ENCODE peak calls at places on chromosomes 1 and 21, in six cellular contexts. One of them, this sample, is unnamed. For H3K27me3, the result is how much of the 10 kb centered on the place peaks cover.

GRCh38 chr1:236608930-236609726 is 4.8 kb upstream of the HEATR1 start:
- DNase-seq in mesendoderm: peak
- DNase-seq in CD4-positive, alpha-beta T cell: no peak
- DNase-seq in mesenchymal stem cell: peak
- DNase-seq in MG63: peak
- DNase-seq in GM23248: peak
- DNase-seq in this sample: no peak

GRCh38 chr1:191671236-191671635 is 487.0 kb upstream of the RGS18 start:
- DNase-seq in MG63: no peak
- DNase-seq in GM23248: no peak
- DNase-seq in mesenchymal stem cell: peak
- DNase-seq in mesendoderm: no peak
- DNase-seq in CD4-positive, alpha-beta T cell: no peak
- DNase-seq in this sample: no peak

GRCh38 chr1:25867210-25867991 is 8.1 kb downstream of the PAQR7 start:
- DNase-seq in CD4-positive, alpha-beta T cell: no peak
- DNase-seq in MG63: no peak
- DNase-seq in mesendoderm: no peak
- DNase-seq in mesenchymal stem cell: no peak
- DNase-seq in GM23248: no peak
- DNase-seq in this sample: no peak

GRCh38 chr1:198856601-198857000 is 217.8 kb downstream of the PTPRC start:
- DNase-seq in GM23248: no peak
- DNase-seq in mesenchymal stem cell: peak
- DNase-seq in mesendoderm: peak
- DNase-seq in MG63: no peak
- DNase-seq in CD4-positive, alpha-beta T cell: no peak
- DNase-seq in this sample: no peak

GRCh38 chr1:229411434-229412055 is 22.3 kb downstream of the ACTA1 start:
- DNase-seq in CD4-positive, alpha-beta T cell: no peak
- DNase-seq in mesenchymal stem cell: no peak
- DNase-seq in GM23248: no peak
- DNase-seq in mesendoderm: no peak
- DNase-seq in MG63: no peak
- DNase-seq in this sample: no peak

GRCh38 chr1:100036718-100037664 is 67.2 kb downstream of the SLC35A3 start:
- DNase-seq in MG63: peak
- DNase-seq in mesenchymal stem cell: peak
- DNase-seq in GM23248: peak
- DNase-seq in CD4-positive, alpha-beta T cell: no peak
- DNase-seq in mesendoderm: peak
- DNase-seq in this sample: no peak

GRCh38 chr1:102970496-102971078 is 137.7 kb downstream of the COL11A1 start:
- DNase-seq in mesenchymal stem cell: peak
- DNase-seq in mesendoderm: peak
- DNase-seq in GM23248: peak
- DNase-seq in CD4-positive, alpha-beta T cell: no peak
- DNase-seq in MG63: no peak
- DNase-seq in this sample: no peak

GRCh38 chr1:200889571-200889970 is 5.1 kb upstream of the INAVA start:
- DNase-seq in mesenchymal stem cell: no peak
- DNase-seq in mesendoderm: no peak
- DNase-seq in GM23248: no peak
- DNase-seq in MG63: no peak
- DNase-seq in CD4-positive, alpha-beta T cell: no peak
- DNase-seq in this sample: no peak

GRCh38 chr1:31793086-31793485 is 22.7 kb downstream of the SPOCD1 start:
- DNase-seq in mesendoderm: no peak
- DNase-seq in mesenchymal stem cell: no peak
- DNase-seq in GM23248: no peak
- DNase-seq in MG63: no peak
- DNase-seq in CD4-positive, alpha-beta T cell: no peak
- DNase-seq in this sample: no peak

GRCh38 chr1:26126321-26127084 is 14.9 kb downstream of the PDIK1L start:
- DNase-seq in mesendoderm: peak
- DNase-seq in mesenchymal stem cell: peak
- DNase-seq in MG63: no peak
- DNase-seq in GM23248: no peak
- DNase-seq in CD4-positive, alpha-beta T cell: peak
- DNase-seq in this sample: no peak

GRCh38 chr1:234683856-234684632 is 74.1 kb upstream of the IRF2BP2 start:
- DNase-seq in GM23248: peak
- DNase-seq in MG63: peak
- DNase-seq in mesendoderm: peak
- DNase-seq in CD4-positive, alpha-beta T cell: no peak
- DNase-seq in mesenchymal stem cell: peak
- DNase-seq in this sample: peak

GRCh38 chr1:243253211-243253926 is 1.7 kb downstream of the CEP170 start:
- DNase-seq in mesendoderm: no peak
- DNase-seq in MG63: no peak
- DNase-seq in mesenchymal stem cell: no peak
- DNase-seq in CD4-positive, alpha-beta T cell: no peak
- DNase-seq in GM23248: peak
- DNase-seq in this sample: no peak

GRCh38 chr1:212606734-212607205 is 1.8 kb upstream of the ATF3 start:
- DNase-seq in CD4-positive, alpha-beta T cell: peak
- DNase-seq in GM23248: peak
- DNase-seq in MG63: no peak
- DNase-seq in mesendoderm: no peak
- DNase-seq in mesenchymal stem cell: peak
- DNase-seq in this sample: no peak

GRCh38 chr1:185050823-185051451 is 5.6 kb downstream of the RNF2 start:
- DNase-seq in mesendoderm: no peak
- DNase-seq in GM23248: no peak
- DNase-seq in MG63: no peak
- DNase-seq in CD4-positive, alpha-beta T cell: no peak
- DNase-seq in mesenchymal stem cell: no peak
- DNase-seq in this sample: no peak

GRCh38 chr1:29124366-29125236 is 898 bp upstream of the TMEM200B start:
- DNase-seq in GM23248: peak
- DNase-seq in mesendoderm: peak
- DNase-seq in CD4-positive, alpha-beta T cell: peak
- DNase-seq in mesenchymal stem cell: peak
- DNase-seq in MG63: peak
- DNase-seq in this sample: no peak

GRCh38 chr1:54342764-54343687 is 63.2 kb downstream of the SSBP3 start:
- DNase-seq in MG63: no peak
- DNase-seq in CD4-positive, alpha-beta T cell: no peak
- DNase-seq in GM23248: no peak
- DNase-seq in mesenchymal stem cell: no peak
- DNase-seq in mesendoderm: no peak
- DNase-seq in this sample: no peak

GRCh38 chr1:231387770-231388669 is 34.1 kb downstream of the EGLN1 start:
- DNase-seq in MG63: no peak
- DNase-seq in GM23248: peak
- DNase-seq in CD4-positive, alpha-beta T cell: no peak
- DNase-seq in mesenchymal stem cell: peak
- DNase-seq in mesendoderm: no peak
- DNase-seq in this sample: no peak

GRCh38 chr1:205488074-205488723 is 16.3 kb upstream of the CDK18 start:
- DNase-seq in mesendoderm: peak
- DNase-seq in mesenchymal stem cell: peak
- DNase-seq in MG63: peak
- DNase-seq in GM23248: peak
- DNase-seq in CD4-positive, alpha-beta T cell: peak
- DNase-seq in this sample: no peak

GRCh38 chr1:32988665-32989064 is 24.1 kb upstream of the RNF19B start:
- DNase-seq in MG63: peak
- DNase-seq in CD4-positive, alpha-beta T cell: no peak
- DNase-seq in GM23248: peak
- DNase-seq in mesendoderm: no peak
- DNase-seq in mesenchymal stem cell: peak
- DNase-seq in this sample: peak

GRCh38 chr1:54845772-54846171 is 41.2 kb downstream of the DHCR24 start:
- DNase-seq in mesenchymal stem cell: no peak
- DNase-seq in CD4-positive, alpha-beta T cell: no peak
- DNase-seq in GM23248: no peak
- DNase-seq in mesendoderm: no peak
- DNase-seq in MG63: no peak
- DNase-seq in this sample: no peak

GRCh38 chr21:37557261-37557950 is 190.8 kb downstream of the DYRK1A start:
- DNase-seq in mesendoderm: peak
- DNase-seq in CD4-positive, alpha-beta T cell: no peak
- DNase-seq in MG63: no peak
- DNase-seq in GM23248: no peak
- DNase-seq in mesenchymal stem cell: no peak
- DNase-seq in this sample: no peak

GRCh38 chr21:44528634-44528995 is 11.4 kb downstream of the KRTAP10-1 start:
- DNase-seq in mesendoderm: no peak
- DNase-seq in MG63: no peak
- DNase-seq in mesenchymal stem cell: no peak
- DNase-seq in GM23248: no peak
- DNase-seq in CD4-positive, alpha-beta T cell: no peak
- DNase-seq in this sample: no peak

GRCh38 chr1:156086256-156086662 is 4.0 kb upstream of the MEX3A start:
- DNase-seq in CD4-positive, alpha-beta T cell: no peak
- DNase-seq in MG63: no peak
- DNase-seq in mesendoderm: no peak
- DNase-seq in GM23248: no peak
- DNase-seq in mesenchymal stem cell: peak
- DNase-seq in this sample: no peak

GRCh38 chr21:41851090-41851790 is 27.9 kb downstream of the PRDM15 start:
- DNase-seq in mesenchymal stem cell: no peak
- DNase-seq in MG63: no peak
- DNase-seq in mesendoderm: no peak
- DNase-seq in GM23248: no peak
- DNase-seq in CD4-positive, alpha-beta T cell: no peak
- DNase-seq in this sample: no peak

GRCh38 chr1:165353731-165354671 is 2.5 kb downstream of the LMX1A start:
- DNase-seq in mesenchymal stem cell: no peak
- DNase-seq in CD4-positive, alpha-beta T cell: no peak
- DNase-seq in MG63: no peak
- DNase-seq in mesendoderm: peak
- DNase-seq in GM23248: no peak
- DNase-seq in this sample: no peak
- H3K27me3 ChIP-seq in mesenchymal stem cell: under half
- H3K27me3 ChIP-seq in CD4-positive, alpha-beta T cell: half or more
- H3K27me3 ChIP-seq in MG63: under half
- H3K27me3 ChIP-seq in mesendoderm: half or more
- H3K27me3 ChIP-seq in GM23248: half or more
- H3K27me3 ChIP-seq in this sample: under half

GRCh38 chr1:241822846-241823245 is 25.2 kb upstream of the EXO1 start:
- DNase-seq in mesenchymal stem cell: no peak
- DNase-seq in MG63: no peak
- DNase-seq in CD4-positive, alpha-beta T cell: no peak
- DNase-seq in GM23248: peak
- DNase-seq in mesendoderm: no peak
- DNase-seq in this sample: no peak

GRCh38 chr1:241827308-241827707 is 20.7 kb upstream of the EXO1 start:
- DNase-seq in GM23248: no peak
- DNase-seq in MG63: no peak
- DNase-seq in mesendoderm: no peak
- DNase-seq in CD4-positive, alpha-beta T cell: no peak
- DNase-seq in mesenchymal stem cell: no peak
- DNase-seq in this sample: no peak

GRCh38 chr1:241821363-241821762 is 26.6 kb upstream of the EXO1 start:
- DNase-seq in MG63: no peak
- DNase-seq in mesenchymal stem cell: peak
- DNase-seq in mesendoderm: no peak
- DNase-seq in GM23248: peak
- DNase-seq in CD4-positive, alpha-beta T cell: no peak
- DNase-seq in this sample: peak

GRCh38 chr1:241825581-241825980 is 22.4 kb upstream of the EXO1 start:
- DNase-seq in CD4-positive, alpha-beta T cell: no peak
- DNase-seq in mesendoderm: no peak
- DNase-seq in MG63: no peak
- DNase-seq in GM23248: peak
- DNase-seq in mesenchymal stem cell: peak
- DNase-seq in this sample: no peak

GRCh38 chr1:241823925-241824324 is 24.1 kb upstream of the EXO1 start:
- DNase-seq in mesendoderm: no peak
- DNase-seq in mesenchymal stem cell: no peak
- DNase-seq in GM23248: no peak
- DNase-seq in CD4-positive, alpha-beta T cell: no peak
- DNase-seq in MG63: no peak
- DNase-seq in this sample: no peak
- H3K27me3 ChIP-seq in mesendoderm: under half
- H3K27me3 ChIP-seq in mesenchymal stem cell: under half
- H3K27me3 ChIP-seq in GM23248: under half
- H3K27me3 ChIP-seq in CD4-positive, alpha-beta T cell: under half
- H3K27me3 ChIP-seq in MG63: under half
- H3K27me3 ChIP-seq in this sample: under half

DNA sequence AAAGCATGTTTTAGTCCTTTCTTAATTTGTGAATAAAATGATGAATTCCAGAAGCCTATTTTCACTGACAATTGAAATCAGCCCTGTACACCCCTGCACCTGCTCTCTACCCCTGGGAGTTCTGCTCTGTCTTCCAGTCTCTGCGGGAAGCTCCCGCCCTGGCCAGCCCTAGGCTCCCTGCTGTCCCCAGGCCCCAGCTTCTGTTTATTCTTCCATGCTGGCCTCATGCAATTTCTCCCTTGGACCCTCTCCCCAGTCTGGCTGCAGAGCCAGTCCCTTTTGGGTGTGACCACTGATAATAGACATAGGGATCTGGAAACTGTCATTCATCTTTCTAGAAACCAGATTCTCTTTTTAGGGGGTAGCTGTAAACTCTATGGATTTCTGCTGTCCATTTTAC is 258.6 kb downstream of the GRIK3 start:
- DNase-seq in CD4-positive, alpha-beta T cell: no peak
- DNase-seq in GM23248: no peak
- DNase-seq in MG63: no peak
- DNase-seq in mesendoderm: no peak
- DNase-seq in mesenchymal stem cell: no peak
- DNase-seq in this sample: no peak
- H3K27me3 ChIP-seq in CD4-positive, alpha-beta T cell: under half
- H3K27me3 ChIP-seq in GM23248: under half
- H3K27me3 ChIP-seq in MG63: under half
- H3K27me3 ChIP-seq in mesendoderm: under half
- H3K27me3 ChIP-seq in mesenchymal stem cell: half or more
- H3K27me3 ChIP-seq in this sample: under half

DNA sequence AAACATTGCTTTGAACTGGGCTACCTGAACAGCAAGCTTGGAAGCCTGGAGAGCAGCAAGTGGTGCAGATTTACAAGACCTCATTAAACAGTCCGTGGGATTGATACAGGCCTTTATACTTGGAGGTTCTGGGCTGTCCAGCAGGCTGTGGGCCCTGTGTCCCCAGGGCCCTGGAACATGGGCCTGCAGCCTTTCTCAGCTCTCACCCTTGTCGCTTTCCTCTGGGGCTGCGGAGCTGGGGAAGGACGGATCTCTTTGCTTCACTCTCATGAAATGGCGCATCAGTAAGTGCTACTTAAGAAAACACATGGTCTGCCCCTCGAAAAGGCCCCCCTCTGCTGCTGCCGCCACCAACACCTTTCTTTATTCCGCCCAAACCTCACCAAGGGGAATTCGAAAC is 131.3 kb downstream of the RNF220 start:
- DNase-seq in CD4-positive, alpha-beta T cell: no peak
- DNase-seq in mesenchymal stem cell: no peak
- DNase-seq in mesendoderm: no peak
- DNase-seq in GM23248: no peak
- DNase-seq in MG63: no peak
- DNase-seq in this sample: no peak
- H3K27me3 ChIP-seq in CD4-positive, alpha-beta T cell: under half
- H3K27me3 ChIP-seq in mesenchymal stem cell: half or more
- H3K27me3 ChIP-seq in mesendoderm: under half
- H3K27me3 ChIP-seq in GM23248: under half
- H3K27me3 ChIP-seq in MG63: under half
- H3K27me3 ChIP-seq in this sample: under half

This sample was measured in BJ.